ENCODE peak calls at places on chromosomes 7 and 10, in four cellular contexts. L, K, B and C are unnamed samples.

GRCh38 chr7:22154130-22154529 is 202.8 kb downstream of the RAPGEF5 start:
- DNase-seq in L (no peak), K (no peak), B (no peak), C (no peak)

GRCh38 chr10:13915710-13916109 is 328.9 kb downstream of the PRPF18 start:
- DNase-seq in L (no peak), K (no peak), B (no peak), C (no peak)

GRCh38 chr7:154598864-154599263 is 404.1 kb downstream of the PAXIP1 start:
- DNase-seq in L (no peak), K (no peak), B (no peak), C (no peak)

GRCh38 chr10:13346280-13346819 is 1.7 kb downstream of the SEPHS1 start:
- DNase-seq in L (peak), K (peak), B (no peak), C (no peak)

GRCh38 chr10:71873582-71874182 is 22.6 kb upstream of the PSAP start:
- DNase-seq in L (no peak), K (no peak), B (no peak), C (peak)

GRCh38 chr7:116576350-116577319 is 51.8 kb downstream of the CAV1 start:
- DNase-seq in L (peak), K (peak), B (no peak), C (no peak)

GRCh38 chr7:106285801-106286492 is 1.2 kb upstream of the NAMPT start:
- DNase-seq in L (peak), K (no peak), B (no peak), C (peak)

GRCh38 chr7:1567082-1567771 is 2.6 kb downstream of the PSMG3 start:
- DNase-seq in L (peak), K (peak), B (no peak), C (no peak)

GRCh38 chr7:108283252-108283651 is 153.1 kb upstream of the LAMB4 start:
- DNase-seq in L (no peak), K (no peak), B (no peak), C (no peak)

GRCh38 chr7:1941464-1942025 is 271.5 kb downstream of the ELFN1 start:
- DNase-seq in L (no peak), K (no peak), B (peak), C (no peak)

GRCh38 chr10:83542774-83543291 is 596.5 kb upstream of the GHITM start:
- DNase-seq in L (no peak), K (no peak), B (no peak), C (no peak)

GRCh38 chr7:65269150-65269856 is 104.4 kb upstream of the ZNF92 start:
- DNase-seq in L (peak), K (peak), B (no peak), C (no peak)

GRCh38 chr7:36840930-36841329 is 116.6 kb upstream of the AOAH start:
- DNase-seq in L (no peak), K (no peak), B (no peak), C (no peak)

GRCh38 chr10:129870926-129871660 is 93.0 kb downstream of the EBF3 start:
- DNase-seq in L (peak), K (no peak), B (no peak), C (no peak)

GRCh38 chr10:73113543-73113942 is 3.3 kb downstream of the NUDT13 start:
- DNase-seq in L (peak), K (no peak), B (no peak), C (no peak)

GRCh38 chr7:149813254-149814035 is 24.7 kb upstream of the ZNF862 start:
- DNase-seq in L (no peak), K (peak), B (no peak), C (no peak)

GRCh38 chr7:51015581-51015980 is 232.9 kb upstream of the GRB10 start:
- DNase-seq in L (no peak), K (no peak), B (no peak), C (no peak)

GRCh38 chr7:79982151-79982770 is 152.4 kb upstream of the GNAI1 start:
- DNase-seq in L (peak), K (no peak), B (no peak), C (no peak)

GRCh38 chr7:105999256-105999655 is 36.2 kb downstream of the CDHR3 start:
- DNase-seq in L (no peak), K (no peak), B (no peak), C (no peak)

GRCh38 chr7:36091571-36092176 is 61.4 kb upstream of the EEPD1 start:
- DNase-seq in L (no peak), K (no peak), B (no peak), C (no peak)

GRCh38 chr7:43077285-43077684 is 35.2 kb upstream of the HECW1 start:
- DNase-seq in L (no peak), K (no peak), B (no peak), C (no peak)

GRCh38 chr7:152435384-152436278 is at the start of gene KMT2C:
- DNase-seq in L (peak), K (peak), B (peak), C (peak)

GRCh38 chr7:73986158-73986631 is 41.8 kb upstream of the ELN start:
- DNase-seq in L (no peak), K (no peak), B (no peak), C (no peak)

GRCh38 chr7:99375070-99375807 is 709 bp downstream of the ARPC1B start:
- DNase-seq in L (peak), K (peak), B (peak), C (peak)
- TF ChIP-seq POLR2A in L (no peak), K (no peak), B (no peak), C (peak)

GRCh38 chr7:96321670-96322372 is at the start of gene SLC25A13:
- DNase-seq in L (peak), K (peak), B (peak), C (peak)
- TF ChIP-seq POLR2A in L (peak), K (peak), B (peak), C (peak)

GRCh38 chr10:97724341-97724941 is 10.9 kb downstream of the MARVELD1 start:
- DNase-seq in L (peak), K (no peak), B (peak), C (no peak)
- TF ChIP-seq POLR2A in L (no peak), K (no peak), B (no peak), C (no peak)

GRCh38 chr7:134820778-134821177 is 41.3 kb downstream of the CALD1 start:
- DNase-seq in L (no peak), K (no peak), B (no peak), C (no peak)

GRCh38 chr7:134826105-134826504 is 46.7 kb downstream of the CALD1 start:
- DNase-seq in L (peak), K (no peak), B (no peak), C (no peak)

GRCh38 chr7:134819401-134819800 is 40.0 kb downstream of the CALD1 start:
- DNase-seq in L (no peak), K (no peak), B (no peak), C (no peak)

GRCh38 chr7:134820295-134820694 is 40.9 kb downstream of the CALD1 start:
- DNase-seq in L (no peak), K (no peak), B (no peak), C (no peak)

DNA sequence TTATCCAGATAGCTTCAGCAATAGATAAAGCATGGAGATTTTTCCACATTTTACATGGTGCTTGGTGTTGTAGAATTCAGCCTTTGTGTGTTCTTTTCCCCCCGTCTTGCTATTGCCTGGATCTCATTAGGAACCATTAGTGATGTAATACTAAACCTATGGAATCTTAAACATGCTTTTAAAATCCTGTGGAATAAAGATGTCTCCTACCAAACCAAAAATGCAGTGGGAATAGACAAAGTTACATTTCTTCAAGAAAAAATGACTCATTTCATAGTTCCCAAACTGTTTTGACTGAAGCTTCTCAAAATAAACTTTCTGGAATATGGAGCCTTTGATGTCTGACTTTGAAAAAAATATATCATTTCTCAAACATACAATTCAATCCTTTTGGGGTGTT is 44.0 kb downstream of the CALD1 start:
- DNase-seq in L (peak), K (no peak), B (no peak), C (no peak)
- TF ChIP-seq POLR2A in L (no peak), K (no peak), B (no peak), C (no peak)

DNA sequence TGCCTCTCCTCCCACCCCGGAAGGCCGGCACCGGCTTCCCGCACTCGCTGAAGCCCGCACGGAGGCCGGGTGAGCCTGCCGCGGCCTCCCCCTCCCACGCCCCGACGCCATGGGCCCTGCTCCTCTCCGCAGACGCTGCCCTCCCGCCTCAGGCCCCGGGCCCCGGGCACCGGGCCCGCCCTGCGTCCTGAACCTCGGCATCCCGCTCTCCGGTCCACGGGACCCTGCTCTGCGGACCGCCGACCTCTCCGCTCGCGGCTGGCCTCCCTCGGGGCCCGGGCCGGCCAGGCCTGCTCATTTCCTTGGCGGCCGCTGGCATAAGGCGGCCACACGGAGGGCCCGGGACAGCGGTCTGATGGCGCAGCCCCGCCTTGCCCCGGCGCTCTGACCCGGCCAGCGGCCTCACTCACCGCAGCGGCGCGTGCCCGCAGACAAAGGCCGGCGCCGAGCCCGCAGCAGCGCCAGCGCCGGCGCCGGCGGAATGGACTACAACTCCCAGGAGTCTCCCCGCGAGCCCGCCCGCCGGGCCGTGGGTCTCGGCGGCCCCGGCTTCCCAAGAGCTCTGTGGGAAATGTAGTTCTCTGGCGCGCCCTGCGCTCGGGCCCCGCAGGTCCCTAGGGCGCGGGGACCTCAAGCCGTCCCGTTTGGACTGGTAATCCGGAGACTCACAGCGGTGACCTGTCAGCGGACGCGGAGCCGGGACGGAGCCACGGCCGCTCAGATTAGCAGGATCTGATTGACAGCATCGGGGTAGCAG is at the start of gene ZNF32:
- DNase-seq in L (peak), K (peak), B (peak), C (peak)
- TF ChIP-seq POLR2A in L (no peak), K (peak), B (no peak), C (no peak)

GRCh38 chr7:41705109-41705871 is 2.4 kb upstream of the INHBA start:
- DNase-seq in L (peak), K (peak), B (peak), C (peak)
- TF ChIP-seq POLR2A in L (peak), K (no peak), B (no peak), C (no peak)

DNA sequence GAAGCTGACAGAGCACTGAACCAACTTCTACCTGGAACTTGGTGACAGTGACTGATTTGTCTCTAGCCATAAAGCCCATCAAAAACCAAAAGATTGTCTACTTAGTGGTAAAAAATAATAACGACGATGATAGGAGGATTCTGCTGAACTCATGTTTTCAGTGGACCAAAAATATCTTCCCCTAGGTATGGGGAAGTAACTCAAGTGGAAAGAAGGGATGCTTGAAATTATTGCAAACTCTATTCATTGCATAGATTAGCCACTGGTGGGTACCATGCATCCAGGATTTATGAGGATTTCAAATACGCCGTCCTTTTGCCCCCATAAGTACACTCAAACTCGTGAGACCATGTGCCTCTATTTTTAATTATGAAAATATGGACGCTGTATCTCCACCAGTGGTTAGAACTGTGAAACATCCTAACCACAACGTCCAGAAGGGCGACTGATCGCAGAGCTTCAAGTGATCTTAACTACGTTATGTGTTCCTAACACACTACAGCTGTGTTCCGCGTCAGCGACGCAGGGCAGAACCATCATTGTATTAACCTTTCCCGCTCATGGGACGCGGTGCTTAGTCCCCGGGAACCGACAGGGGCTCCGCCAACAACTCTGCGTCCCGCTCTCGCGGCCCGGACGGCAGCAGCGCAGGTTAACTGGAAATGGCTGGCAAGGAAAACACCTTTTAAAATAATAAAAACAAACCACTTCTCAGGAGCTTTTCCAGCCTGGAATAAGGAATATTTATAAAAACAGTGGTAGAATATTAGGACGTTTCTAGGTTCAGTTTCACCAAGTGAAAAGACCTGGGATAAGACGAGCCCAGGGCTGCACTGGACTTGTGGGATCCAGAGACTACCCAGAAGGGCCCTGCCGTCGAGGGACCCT is 776 bp downstream of the PEX1 start:
- DNase-seq in L (peak), K (peak), B (peak), C (peak)
- TF ChIP-seq POLR2A in L (peak), K (peak), B (no peak), C (no peak)

GRCh38 chr7:12722136-12722535 is 34.7 kb downstream of the ARL4A start:
- DNase-seq in L (no peak), K (no peak), B (no peak), C (no peak)

GRCh38 chr7:12721286-12721830 is 33.9 kb downstream of the ARL4A start:
- DNase-seq in L (no peak), K (peak), B (no peak), C (no peak)

GRCh38 chr7:12716722-12717121 is 29.3 kb downstream of the ARL4A start:
- DNase-seq in L (no peak), K (peak), B (no peak), C (no peak)

GRCh38 chr7:12719978-12720377 is 32.5 kb downstream of the ARL4A start:
- DNase-seq in L (peak), K (no peak), B (no peak), C (no peak)

GRCh38 chr7:12719141-12719919 is 31.9 kb downstream of the ARL4A start:
- DNase-seq in L (peak), K (peak), B (no peak), C (no peak)
- TF ChIP-seq POLR2A in L (no peak), K (no peak), B (no peak), C (no peak)

DNA sequence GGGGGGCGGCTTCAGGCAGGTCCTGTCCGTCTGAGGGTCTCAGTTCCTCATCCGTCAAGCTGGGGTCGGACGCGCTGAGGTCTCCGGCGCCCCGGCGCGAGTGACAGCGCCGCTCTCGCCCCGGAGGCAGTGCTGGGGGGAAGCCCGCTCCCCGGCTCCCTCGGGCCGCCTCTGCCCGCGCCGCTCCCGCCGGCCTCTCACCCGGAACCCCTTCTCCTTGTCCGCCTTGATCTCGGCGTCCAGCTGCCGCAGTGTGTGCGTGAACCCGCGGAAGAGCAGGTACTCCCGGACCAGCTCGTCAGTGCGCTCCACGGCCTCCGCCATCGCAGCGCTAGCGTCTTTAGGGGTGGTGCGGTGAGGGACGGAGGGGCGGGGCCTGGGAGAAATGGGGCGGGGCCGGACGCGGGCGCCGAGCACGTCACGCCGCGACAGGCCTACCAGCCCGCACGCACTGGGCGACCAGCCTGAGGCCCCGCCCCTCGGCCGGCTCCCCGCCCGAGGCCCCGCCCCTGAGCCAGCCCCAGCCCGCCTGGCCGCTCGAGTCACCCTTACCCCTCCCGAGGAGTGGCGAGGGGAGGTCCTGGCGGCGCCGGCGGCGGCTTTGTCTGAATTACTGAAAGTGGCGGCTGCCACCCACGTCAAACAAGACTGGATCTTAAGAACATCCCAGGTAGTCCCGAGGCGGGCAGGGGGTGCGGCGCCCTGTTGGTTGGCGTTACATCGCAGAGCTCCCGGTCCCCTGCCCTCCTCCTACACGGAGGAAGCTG is at the start of gene WDR91:
- DNase-seq in L (peak), K (peak), B (peak), C (peak)
- TF ChIP-seq POLR2A in L (peak), K (peak), B (no peak), C (peak)